ENCODE peak calls at places on chromosomes 2 and 18, in ten cellular contexts. E is Calu3; C is GM23338; S is stimulated activated naive CD4-positive, alpha-beta T cell; P is EH; B is cardiac muscle cell; T is ecto neural progenitor cell; W is mesothelial cell of epicardium; X is COR-L47; V is tibial artery. D is an unnamed sample.

GRCh38 chr2:127631184-127631996 is 14.6 kb upstream of the GPR17 start:
- DNase-seq in P (no peak), T (no peak), B (no peak), C (no peak), X (no peak), S (no peak), V (no peak), E (no peak), W (no peak), D (peak)

GRCh38 chr2:19364014-19364413 is 5.6 kb upstream of the OSR1 start:
- DNase-seq in X (no peak), P (no peak), B (no peak), T (no peak), S (no peak), V (no peak), E (no peak), W (no peak), C (no peak), D (no peak)

GRCh38 chr2:160751021-160751420 is 257.4 kb upstream of the RBMS1 start:
- DNase-seq in E (no peak), C (no peak), X (no peak), W (no peak), T (no peak), B (no peak), V (no peak), S (no peak), P (peak), D (no peak)

GRCh38 chr2:230694241-230694640 is 18.4 kb upstream of the CAB39 start:
- DNase-seq in V (no peak), P (no peak), X (no peak), T (no peak), C (no peak), S (no peak), B (no peak), E (peak), W (no peak), D (no peak)

GRCh38 chr18:21004721-21005120 is 106.9 kb downstream of the ROCK1 start:
- DNase-seq in S (no peak), B (peak), X (no peak), W (no peak), C (no peak), E (no peak), P (peak), V (no peak), T (no peak), D (no peak)

GRCh38 chr2:239021224-239021623 is 173.3 kb downstream of the TWIST2 start:
- DNase-seq in E (no peak), V (peak), T (no peak), X (no peak), B (no peak), C (no peak), W (no peak), S (no peak), P (no peak), D (no peak)

GRCh38 chr18:1270081-1270480 is 365.4 kb downstream of the ADCYAP1 start:
- DNase-seq in E (no peak), V (no peak), B (no peak), X (no peak), T (no peak), W (no peak), C (no peak), P (no peak), S (no peak), D (no peak)

GRCh38 chr2:20614201-20615045 is 36.5 kb downstream of the HS1BP3 start:
- DNase-seq in P (no peak), B (no peak), X (peak), S (no peak), C (peak), V (peak), E (peak), T (peak), W (no peak), D (no peak)

GRCh38 chr2:221551864-221552263 is 20.2 kb downstream of the EPHA4 start:
- DNase-seq in X (no peak), B (no peak), C (no peak), E (no peak), V (no peak), P (no peak), W (no peak), S (no peak), T (no peak), D (no peak)

GRCh38 chr2:70852824-70853223 is 17.2 kb upstream of the CD207 start:
- DNase-seq in V (no peak), P (no peak), E (no peak), X (no peak), W (no peak), T (no peak), S (no peak), B (no peak), C (no peak), D (no peak)

GRCh38 chr2:237726401-237726830 is 72.2 kb upstream of the RBM44 start:
- DNase-seq in X (peak), T (no peak), W (no peak), V (peak), C (no peak), B (peak), P (peak), E (no peak), S (no peak), D (no peak)

GRCh38 chr2:10434885-10435419 is 13.2 kb downstream of the ODC1 start:
- DNase-seq in T (peak), W (peak), X (peak), B (peak), E (peak), V (no peak), P (peak), C (peak), S (peak), D (peak)

GRCh38 chr2:215680605-215681598 is 245.0 kb upstream of the FN1 start:
- DNase-seq in T (no peak), P (peak), V (no peak), X (no peak), B (peak), E (peak), W (no peak), C (no peak), S (peak), D (peak)

GRCh38 chr2:194819367-194819766 is 837.7 kb upstream of the SLC39A10 start:
- DNase-seq in C (peak), B (no peak), X (peak), S (no peak), E (peak), W (no peak), T (no peak), P (no peak), V (no peak), D (no peak)

GRCh38 chr18:61322265-61322873 is 10.9 kb upstream of the CDH20 start:
- DNase-seq in C (peak), S (no peak), B (peak), W (peak), V (no peak), E (peak), P (peak), T (peak), X (peak), D (peak)

GRCh38 chr2:231683292-231683898 is 24.9 kb upstream of the PTMA start:
- DNase-seq in C (no peak), W (no peak), T (no peak), E (no peak), V (no peak), S (no peak), P (no peak), B (no peak), X (peak), D (no peak)

D was measured in upper lobe of left lung.